ENCODE peak calls at places on chromosomes 12 and 14, in four cellular contexts. One of them, this sample, is unnamed.

GRCh38 chr12:53659011-53659551 is 16.8 kb downstream of the ATP5MC2 start:
- DNase-seq in fibroblast of villous mesenchyme: peak
- DNase-seq in T-helper 1 cell: no peak
- DNase-seq in HS-27A: no peak
- DNase-seq in this sample: peak

GRCh38 chr14:61603736-61604135 is 91.6 kb upstream of the HIF1A start:
- DNase-seq in fibroblast of villous mesenchyme: peak
- DNase-seq in T-helper 1 cell: no peak
- DNase-seq in HS-27A: no peak
- DNase-seq in this sample: no peak

GRCh38 chr12:14774944-14775651 is 28.2 kb downstream of the WBP11 start:
- DNase-seq in T-helper 1 cell: peak
- DNase-seq in fibroblast of villous mesenchyme: peak
- DNase-seq in HS-27A: peak
- DNase-seq in this sample: peak

GRCh38 chr14:61381589-61381988 is 60.2 kb downstream of the PRKCH start:
- DNase-seq in T-helper 1 cell: no peak
- DNase-seq in fibroblast of villous mesenchyme: no peak
- DNase-seq in HS-27A: no peak
- DNase-seq in this sample: no peak

GRCh38 chr14:35818346-35819115 is 7.6 kb upstream of the BRMS1L start:
- DNase-seq in HS-27A: no peak
- DNase-seq in fibroblast of villous mesenchyme: peak
- DNase-seq in T-helper 1 cell: no peak
- DNase-seq in this sample: no peak

GRCh38 chr14:21486640-21487087 is 9.7 kb downstream of the TOX4 start:
- DNase-seq in HS-27A: peak
- DNase-seq in fibroblast of villous mesenchyme: peak
- DNase-seq in T-helper 1 cell: no peak
- DNase-seq in this sample: no peak

GRCh38 chr12:121628536-121628935 is 2.2 kb downstream of the ORAI1 start:
- DNase-seq in T-helper 1 cell: no peak
- DNase-seq in fibroblast of villous mesenchyme: no peak
- DNase-seq in HS-27A: no peak
- DNase-seq in this sample: no peak

GRCh38 chr14:31699809-31700208 is 138.6 kb downstream of the NUBPL start:
- DNase-seq in fibroblast of villous mesenchyme: no peak
- DNase-seq in HS-27A: no peak
- DNase-seq in T-helper 1 cell: no peak
- DNase-seq in this sample: no peak

GRCh38 chr12:46390881-46391280 is 18.3 kb upstream of the SLC38A2 start:
- DNase-seq in fibroblast of villous mesenchyme: no peak
- DNase-seq in T-helper 1 cell: no peak
- DNase-seq in HS-27A: no peak
- DNase-seq in this sample: no peak

GRCh38 chr12:94674835-94675234 is 24.5 kb upstream of the TMCC3 start:
- DNase-seq in T-helper 1 cell: no peak
- DNase-seq in HS-27A: no peak
- DNase-seq in fibroblast of villous mesenchyme: no peak
- DNase-seq in this sample: no peak

GRCh38 chr14:105398726-105399440 is 545 bp downstream of the TEX22 start:
- DNase-seq in T-helper 1 cell: no peak
- DNase-seq in HS-27A: no peak
- DNase-seq in fibroblast of villous mesenchyme: no peak
- DNase-seq in this sample: no peak

GRCh38 chr14:91350813-91351507 is 66.7 kb downstream of the CCDC88C start:
- DNase-seq in T-helper 1 cell: no peak
- DNase-seq in HS-27A: no peak
- DNase-seq in fibroblast of villous mesenchyme: no peak
- DNase-seq in this sample: no peak

GRCh38 chr14:101475468-101476257 is 85.6 kb upstream of the DIO3 start:
- DNase-seq in T-helper 1 cell: no peak
- DNase-seq in HS-27A: no peak
- DNase-seq in fibroblast of villous mesenchyme: peak
- DNase-seq in this sample: peak

GRCh38 chr12:87430444-87430843 is 598.8 kb downstream of the C12orf50 start:
- DNase-seq in fibroblast of villous mesenchyme: no peak
- DNase-seq in HS-27A: no peak
- DNase-seq in T-helper 1 cell: no peak
- DNase-seq in this sample: no peak

GRCh38 chr14:68782091-68782981 is 10.5 kb downstream of the ZFP36L1 start:
- DNase-seq in HS-27A: no peak
- DNase-seq in T-helper 1 cell: peak
- DNase-seq in fibroblast of villous mesenchyme: no peak
- DNase-seq in this sample: peak